ENCODE peak calls at places on chromosomes 7 and 10, in five cellular contexts. One of them, this sample, is unnamed.

GRCh38 chr10:6516877-6517276 is 63.2 kb downstream of the PRKCQ start:
- DNase-seq in MM.1S: no peak
- DNase-seq in upper lobe of left lung: no peak
- DNase-seq in colonic mucosa: no peak
- DNase-seq in tibial nerve: no peak
- DNase-seq in this sample: no peak

GRCh38 chr7:132462478-132462877 is 113.8 kb downstream of the PLXNA4 start:
- DNase-seq in MM.1S: no peak
- DNase-seq in colonic mucosa: no peak
- DNase-seq in upper lobe of left lung: no peak
- DNase-seq in tibial nerve: no peak
- DNase-seq in this sample: no peak

GRCh38 chr10:50855015-50855414 is 30.4 kb downstream of the A1CF start:
- DNase-seq in tibial nerve: no peak
- DNase-seq in upper lobe of left lung: no peak
- DNase-seq in MM.1S: no peak
- DNase-seq in colonic mucosa: no peak
- DNase-seq in this sample: no peak

GRCh38 chr10:118692911-118693310 is 61.9 kb downstream of the CACUL1 start:
- DNase-seq in tibial nerve: no peak
- DNase-seq in upper lobe of left lung: no peak
- DNase-seq in colonic mucosa: no peak
- DNase-seq in MM.1S: no peak
- DNase-seq in this sample: no peak

GRCh38 chr7:77337456-77337990 is 78.6 kb downstream of the GSAP start:
- DNase-seq in tibial nerve: no peak
- DNase-seq in MM.1S: no peak
- DNase-seq in colonic mucosa: no peak
- DNase-seq in upper lobe of left lung: no peak
- DNase-seq in this sample: no peak

GRCh38 chr7:142711722-142712616 is 37.3 kb upstream of the PRSS1 start:
- DNase-seq in colonic mucosa: no peak
- DNase-seq in tibial nerve: no peak
- DNase-seq in MM.1S: peak; percentile 60
- DNase-seq in upper lobe of left lung: peak; percentile 22
- DNase-seq in this sample: no peak

GRCh38 chr7:79785556-79785955 is 332.1 kb upstream of the MAGI2 start:
- DNase-seq in upper lobe of left lung: no peak
- DNase-seq in tibial nerve: no peak
- DNase-seq in MM.1S: no peak
- DNase-seq in colonic mucosa: no peak
- DNase-seq in this sample: no peak

GRCh38 chr7:50446542-50446960 is 3.6 kb downstream of the FIGNL1 start:
- DNase-seq in tibial nerve: no peak
- DNase-seq in colonic mucosa: no peak
- DNase-seq in MM.1S: no peak
- DNase-seq in upper lobe of left lung: peak; percentile 60
- DNase-seq in this sample: no peak

GRCh38 chr7:50982626-50983025 is 199.9 kb upstream of the GRB10 start:
- DNase-seq in MM.1S: no peak
- DNase-seq in upper lobe of left lung: no peak
- DNase-seq in colonic mucosa: no peak
- DNase-seq in tibial nerve: no peak
- DNase-seq in this sample: no peak

GRCh38 chr7:152312316-152312715 is 123.5 kb downstream of the KMT2C start:
- DNase-seq in colonic mucosa: no peak
- DNase-seq in MM.1S: no peak
- DNase-seq in upper lobe of left lung: no peak
- DNase-seq in tibial nerve: no peak
- DNase-seq in this sample: no peak

DNA sequence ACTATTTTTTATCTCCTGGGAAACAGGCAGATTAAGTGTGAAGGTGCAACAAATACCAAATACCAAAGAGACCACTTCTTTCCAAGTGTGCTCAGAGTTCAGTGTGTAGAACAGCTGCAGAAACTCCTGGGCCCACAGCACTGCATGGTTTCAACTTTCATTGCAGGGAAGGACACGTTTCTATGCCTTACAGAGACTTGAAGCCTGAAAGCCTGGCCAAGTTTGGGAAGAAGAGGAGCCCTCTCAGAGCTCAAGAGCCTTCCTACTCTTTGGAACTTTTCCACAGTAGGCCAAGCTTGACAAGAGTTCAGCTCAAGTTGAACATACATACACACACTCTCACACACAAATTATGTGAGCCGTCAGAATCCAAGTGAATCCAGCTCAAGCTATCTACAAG is 2.5 kb downstream of the HOXA4 start:
- DNase-seq in colonic mucosa: peak; percentile 26
- DNase-seq in tibial nerve: no peak
- DNase-seq in upper lobe of left lung: no peak
- DNase-seq in MM.1S: no peak
- DNase-seq in this sample: no peak
- H3K4me1 ChIP-seq in colonic mucosa: no peaks in the 10 kb centered on the region
- H3K4me1 ChIP-seq in tibial nerve: no peaks in the 10 kb centered on the region
- H3K4me1 ChIP-seq in upper lobe of left lung: peaks cover 33% of the 10 kb centered on the region
- H3K4me1 ChIP-seq in MM.1S: no peaks in the 10 kb centered on the region
- H3K4me1 ChIP-seq in this sample: peaks cover 34% of the 10 kb centered on the region

DNA sequence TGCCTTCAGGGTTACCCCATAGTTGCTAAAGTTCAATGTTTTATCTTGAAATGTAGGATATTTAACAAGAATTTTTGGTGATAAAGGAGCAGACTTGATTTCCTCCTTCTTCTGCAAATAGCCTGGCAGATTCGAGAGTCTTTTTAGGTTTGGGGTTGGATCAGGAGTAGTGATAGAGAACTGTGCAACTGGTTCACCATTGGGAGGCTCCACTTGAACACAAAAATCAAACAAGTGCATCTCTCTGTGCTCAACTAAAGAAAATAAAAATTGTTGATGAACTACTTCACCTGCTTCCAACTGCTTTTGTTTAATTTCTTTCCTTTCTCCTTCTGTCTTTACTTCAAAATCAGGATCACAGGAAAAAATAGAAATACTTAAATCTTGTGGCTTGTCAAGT is 58.5 kb downstream of the MACC1 start:
- DNase-seq in colonic mucosa: no peak
- DNase-seq in MM.1S: peak; percentile 23
- DNase-seq in upper lobe of left lung: no peak
- DNase-seq in tibial nerve: no peak
- DNase-seq in this sample: no peak
- TF ChIP-seq CTCF in colonic mucosa: no peak
- TF ChIP-seq CTCF in MM.1S: peak; percentile 37
- TF ChIP-seq CTCF in upper lobe of left lung: no peak
- TF ChIP-seq CTCF in tibial nerve: peak; percentile 27
- TF ChIP-seq CTCF in this sample: peak; percentile 33

GRCh38 chr7:29929018-29929807 is 60.4 kb downstream of the SCRN1 start:
- DNase-seq in upper lobe of left lung: no peak
- DNase-seq in tibial nerve: no peak
- DNase-seq in colonic mucosa: no peak
- DNase-seq in MM.1S: no peak
- DNase-seq in this sample: no peak

GRCh38 chr7:29940199-29940598 is 49.4 kb downstream of the SCRN1 start:
- DNase-seq in MM.1S: no peak
- DNase-seq in upper lobe of left lung: no peak
- DNase-seq in colonic mucosa: no peak
- DNase-seq in tibial nerve: no peak
- DNase-seq in this sample: no peak

GRCh38 chr7:29937132-29937531 is 52.5 kb downstream of the SCRN1 start:
- DNase-seq in upper lobe of left lung: no peak
- DNase-seq in tibial nerve: no peak
- DNase-seq in MM.1S: no peak
- DNase-seq in colonic mucosa: no peak
- DNase-seq in this sample: no peak

GRCh38 chr7:29935111-29935510 is 54.5 kb downstream of the SCRN1 start:
- DNase-seq in upper lobe of left lung: no peak
- DNase-seq in MM.1S: no peak
- DNase-seq in tibial nerve: no peak
- DNase-seq in colonic mucosa: no peak
- DNase-seq in this sample: no peak
- H3K27ac ChIP-seq in upper lobe of left lung: no peak overlapping the region
- H3K27ac ChIP-seq in MM.1S: no peak overlapping the region
- H3K27ac ChIP-seq in tibial nerve: no peak overlapping the region
- H3K27ac ChIP-seq in colonic mucosa: no peak overlapping the region
- H3K27ac ChIP-seq in this sample: no peak overlapping the region

GRCh38 chr10:71981868-71982230 is 17.7 kb downstream of the CHST3 start:
- DNase-seq in colonic mucosa: no peak
- DNase-seq in MM.1S: no peak
- DNase-seq in upper lobe of left lung: no peak
- DNase-seq in tibial nerve: no peak
- DNase-seq in this sample: no peak
- H3K4me1 ChIP-seq in colonic mucosa: no peaks in the 10 kb centered on the region
- H3K4me1 ChIP-seq in MM.1S: no peaks in the 10 kb centered on the region
- H3K4me1 ChIP-seq in upper lobe of left lung: peaks cover 97% of the 10 kb centered on the region
- H3K4me1 ChIP-seq in tibial nerve: peaks cover 94% of the 10 kb centered on the region
- H3K4me1 ChIP-seq in this sample: peaks cover 66% of the 10 kb centered on the region

DNA sequence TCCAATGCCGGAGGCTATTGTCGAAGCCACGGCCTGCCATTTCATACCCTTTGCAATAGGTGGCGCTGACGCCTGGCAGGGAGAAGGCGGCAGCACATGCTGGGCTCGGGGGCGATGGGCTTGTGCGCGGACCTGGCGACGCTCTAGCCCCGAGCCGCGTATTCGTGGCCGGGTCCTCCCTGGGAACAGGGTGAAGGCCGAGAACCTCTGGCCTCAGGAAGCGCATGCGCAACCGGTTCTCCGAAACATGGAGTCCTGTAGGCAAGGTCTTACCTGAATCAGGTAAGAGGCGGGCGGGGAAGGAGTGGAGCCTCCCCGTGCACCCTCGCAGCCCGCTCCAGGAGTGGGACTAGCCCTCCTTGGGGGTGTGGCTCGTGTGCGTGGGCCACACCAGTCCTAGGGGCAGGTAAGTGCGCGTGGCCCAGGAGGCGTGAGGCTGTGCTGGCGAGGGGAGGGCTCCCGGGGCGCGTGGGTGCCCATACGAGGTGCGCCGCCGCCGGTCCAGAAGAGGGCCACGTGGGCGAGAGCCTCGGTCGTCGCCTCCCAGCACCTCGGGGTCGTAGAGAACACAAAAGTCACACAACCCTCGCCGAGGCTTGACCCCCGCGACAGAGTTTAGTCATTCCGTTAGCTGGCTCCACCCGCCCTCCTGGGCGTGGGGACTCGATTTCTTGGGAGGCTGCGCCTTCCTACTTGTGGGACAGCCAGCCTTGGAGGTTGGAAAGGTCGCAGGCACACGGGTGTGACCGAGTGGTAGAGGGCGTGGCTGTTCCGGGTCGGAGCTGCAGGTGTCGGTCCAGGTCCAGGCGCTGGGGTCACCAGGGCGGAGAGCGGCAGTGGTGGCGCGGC is 5.5 kb upstream of the MEST start:
- DNase-seq in tibial nerve: no peak
- DNase-seq in MM.1S: peak; percentile 89
- DNase-seq in colonic mucosa: peak; percentile 84
- DNase-seq in upper lobe of left lung: peak; percentile 86
- DNase-seq in this sample: peak; percentile 95
- TF ChIP-seq CTCF in tibial nerve: peak; percentile 78
- TF ChIP-seq CTCF in MM.1S: peak; percentile 96
- TF ChIP-seq CTCF in colonic mucosa: peak; percentile 84
- TF ChIP-seq CTCF in upper lobe of left lung: peak; percentile 77
- TF ChIP-seq CTCF in this sample: peak; percentile 81

DNA sequence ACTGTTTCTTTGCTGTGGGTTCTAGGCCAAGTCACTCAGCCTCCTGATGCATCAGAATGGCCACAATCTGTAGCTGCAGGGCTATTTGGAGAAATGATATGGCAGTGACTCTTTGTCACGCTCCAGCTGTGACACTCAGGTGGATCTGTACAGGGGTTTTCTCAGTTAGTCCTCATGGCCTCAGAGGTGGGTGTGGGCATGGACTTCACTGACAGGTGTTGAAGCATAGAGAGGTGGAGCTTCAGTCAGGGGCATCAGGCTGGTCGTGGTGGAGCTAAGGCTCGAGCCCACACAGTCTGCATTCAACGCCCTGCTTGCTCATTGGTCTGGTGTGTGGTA is 21.2 kb downstream of the PALD1 start:
- DNase-seq in upper lobe of left lung: no peak
- DNase-seq in colonic mucosa: no peak
- DNase-seq in MM.1S: peak; percentile 76
- DNase-seq in tibial nerve: no peak
- DNase-seq in this sample: no peak
- H3K27ac ChIP-seq in upper lobe of left lung: peak overlapping the region; percentile 90
- H3K27ac ChIP-seq in colonic mucosa: no peak overlapping the region
- H3K27ac ChIP-seq in MM.1S: peak overlapping the region; percentile 92
- H3K27ac ChIP-seq in tibial nerve: no peak overlapping the region
- H3K27ac ChIP-seq in this sample: peak overlapping the region; percentile 60

DNA sequence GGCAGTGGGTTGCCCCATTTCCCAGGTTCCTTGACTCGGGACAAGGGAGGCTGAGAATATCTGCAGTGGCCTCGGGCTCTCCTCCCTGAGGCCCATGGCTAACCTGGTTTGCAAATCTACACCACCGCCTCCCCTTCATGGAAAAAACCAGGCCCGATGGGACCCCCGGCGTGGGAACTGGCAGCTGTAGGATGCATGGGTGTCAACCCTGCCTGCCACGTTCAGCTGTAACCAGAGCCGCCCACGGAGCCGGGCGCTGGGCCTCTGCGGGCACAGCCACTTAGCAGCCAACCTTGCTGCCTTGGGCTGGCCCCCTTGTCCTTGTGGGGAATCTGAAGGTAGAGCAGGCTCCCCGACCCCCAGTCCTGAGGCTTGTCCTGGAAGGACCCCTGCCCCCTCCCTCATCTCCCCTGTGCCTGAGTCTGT is 1.6 kb downstream of the PWWP2B start:
- DNase-seq in tibial nerve: no peak
- DNase-seq in upper lobe of left lung: no peak
- DNase-seq in MM.1S: no peak
- DNase-seq in colonic mucosa: no peak
- DNase-seq in this sample: peak; percentile 66
- H3K4me1 ChIP-seq in tibial nerve: peaks cover 21% of the 10 kb centered on the region
- H3K4me1 ChIP-seq in upper lobe of left lung: peaks cover 76% of the 10 kb centered on the region
- H3K4me1 ChIP-seq in MM.1S: peaks cover 6% of the 10 kb centered on the region
- H3K4me1 ChIP-seq in colonic mucosa: peaks cover 43% of the 10 kb centered on the region
- H3K4me1 ChIP-seq in this sample: peaks cover 54% of the 10 kb centered on the region

GRCh38 chr10:96658844-96659243 is 61.5 kb downstream of the PIK3AP1 start:
- DNase-seq in colonic mucosa: no peak
- DNase-seq in upper lobe of left lung: no peak
- DNase-seq in tibial nerve: no peak
- DNase-seq in MM.1S: no peak
- DNase-seq in this sample: no peak

GRCh38 chr10:96657385-96657784 is 62.9 kb downstream of the PIK3AP1 start:
- DNase-seq in MM.1S: no peak
- DNase-seq in colonic mucosa: no peak
- DNase-seq in upper lobe of left lung: no peak
- DNase-seq in tibial nerve: no peak
- DNase-seq in this sample: no peak

GRCh38 chr10:96660297-96660696 is 60.0 kb downstream of the PIK3AP1 start:
- DNase-seq in tibial nerve: no peak
- DNase-seq in upper lobe of left lung: no peak
- DNase-seq in colonic mucosa: no peak
- DNase-seq in MM.1S: no peak
- DNase-seq in this sample: no peak

GRCh38 chr10:96655577-96656213 is 64.6 kb downstream of the PIK3AP1 start:
- DNase-seq in colonic mucosa: no peak
- DNase-seq in MM.1S: no peak
- DNase-seq in tibial nerve: no peak
- DNase-seq in upper lobe of left lung: peak; percentile 52
- DNase-seq in this sample: peak; percentile 79

GRCh38 chr10:96656839-96657238 is 63.5 kb downstream of the PIK3AP1 start:
- DNase-seq in upper lobe of left lung: peak; percentile 41
- DNase-seq in MM.1S: no peak
- DNase-seq in colonic mucosa: no peak
- DNase-seq in tibial nerve: no peak
- DNase-seq in this sample: no peak
- TF ChIP-seq CTCF in upper lobe of left lung: no peak
- TF ChIP-seq CTCF in MM.1S: no peak
- TF ChIP-seq CTCF in colonic mucosa: no peak
- TF ChIP-seq CTCF in tibial nerve: no peak
- TF ChIP-seq CTCF in this sample: no peak

GRCh38 chr10:112393341-112393740 is 19.4 kb downstream of the ACSL5 start:
- DNase-seq in MM.1S: no peak
- DNase-seq in tibial nerve: no peak
- DNase-seq in upper lobe of left lung: no peak
- DNase-seq in colonic mucosa: peak; percentile 67
- DNase-seq in this sample: no peak
- H3K27ac ChIP-seq in MM.1S: no peak overlapping the region
- H3K27ac ChIP-seq in tibial nerve: no peak overlapping the region
- H3K27ac ChIP-seq in upper lobe of left lung: peak overlapping the region; percentile 63
- H3K27ac ChIP-seq in colonic mucosa: peak overlapping the region; percentile 62
- H3K27ac ChIP-seq in this sample: peak overlapping the region; percentile 53